ENCODE peak calls at places on chromosome 15, in ten cellular contexts. Y is WTC11; R is fibroblast of the aortic adventitia; W is pancreas; K is psoas muscle; S is fibroblast of lung; V is CD4-positive, alpha-beta memory T cell; L is stimulated activated CD4-positive, alpha-beta T cell treated with anti-CD3 and anti-CD28 coated beads, Interleukin-4, amount 100 ng/mL, for 1 hour; G is AG20443; O is COLO829. Z is an unnamed sample.

GRCh38 chr15:81291916-81292424 is 32.0 kb downstream of the STARD5 start:
- DNase-seq in Y (no peak), R (no peak), W (no peak), K (no peak), S (no peak), V (no peak), L (no peak), G (no peak), O (no peak), Z (no peak)

GRCh38 chr15:71093089-71094024 is 21.9 kb upstream of the THSD4 start:
- DNase-seq in Y (no peak), R (peak; percentile 53), W (no peak), K (no peak), S (peak; percentile 92), V (no peak), L (no peak), G (peak; percentile 88), O (no peak), Z (peak; percentile 92)

GRCh38 chr15:38668433-38669159 is 104.0 kb upstream of the RASGRP1 start:
- DNase-seq in Y (no peak), R (no peak), W (no peak), K (no peak), S (no peak), V (no peak), L (no peak), G (no peak), O (no peak), Z (no peak)

GRCh38 chr15:37053070-37053653 is 47.2 kb downstream of the MEIS2 start:
- DNase-seq in Y (no peak), R (peak; percentile 44), W (no peak), K (no peak), S (peak; percentile 93), V (no peak), L (no peak), G (no peak), O (no peak), Z (no peak)

GRCh38 chr15:40564591-40565332 is at the start of gene CCDC32:
- DNase-seq in Y (peak; percentile 97), R (peak; percentile 97), W (peak; percentile 99), K (peak; percentile 96), S (peak; percentile 99), V (peak; percentile 95), L (peak; percentile 93), G (peak; percentile 99), O (peak; percentile 96), Z (peak; percentile 100)

GRCh38 chr15:81758789-81759188 is 287.0 kb downstream of the MEX3B start:
- DNase-seq in Y (no peak), R (no peak), W (no peak), K (no peak), S (no peak), V (no peak), L (no peak), G (no peak), O (no peak), Z (no peak)

GRCh38 chr15:31472636-31473383 is 146.2 kb downstream of the KLF13 start:
- DNase-seq in Y (no peak), R (peak; percentile 56), W (no peak), K (no peak), S (peak; percentile 43), V (peak; percentile 56), L (peak; percentile 47), G (peak; percentile 74), O (no peak), Z (peak; percentile 52)

GRCh38 chr15:74265046-74265639 is 29.0 kb downstream of the CCDC33 start:
- DNase-seq in Y (peak; percentile 86), R (peak; percentile 54), W (no peak), K (peak; percentile 25), S (peak; percentile 30), V (no peak), L (no peak), G (peak; percentile 57), O (no peak), Z (no peak)

GRCh38 chr15:98596131-98596530 is 52.2 kb upstream of the IGF1R start:
- DNase-seq in Y (no peak), R (no peak), W (no peak), K (no peak), S (no peak), V (no peak), L (no peak), G (no peak), O (no peak), Z (no peak)

GRCh38 chr15:81069356-81069755 is 64.7 kb upstream of the CFAP161 start:
- DNase-seq in Y (no peak), R (no peak), W (no peak), K (no peak), S (no peak), V (no peak), L (no peak), G (no peak), O (no peak), Z (no peak)

GRCh38 chr15:50128266-50128665 is 9.2 kb upstream of the ATP8B4 start:
- DNase-seq in Y (peak; percentile 14), R (no peak), W (peak; percentile 55), K (peak; percentile 47), S (no peak), V (no peak), L (no peak), G (no peak), O (no peak), Z (no peak)

GRCh38 chr15:55744026-55744655 is 1.2 kb upstream of the PRTG start:
- DNase-seq in Y (no peak), R (no peak), W (no peak), K (no peak), S (no peak), V (no peak), L (no peak), G (no peak), O (no peak), Z (no peak)

GRCh38 chr15:99466701-99467337 is 99.0 kb upstream of the MEF2A start:
- DNase-seq in Y (no peak), R (no peak), W (no peak), K (no peak), S (peak; percentile 70), V (no peak), L (no peak), G (no peak), O (no peak), Z (no peak)

GRCh38 chr15:48418343-48418742 is 87.1 kb downstream of the DUT start:
- DNase-seq in Y (no peak), R (no peak), W (no peak), K (no peak), S (no peak), V (no peak), L (no peak), G (no peak), O (no peak), Z (no peak)

GRCh38 chr15:73800662-73801345 is 47.7 kb upstream of the INSYN1 start:
- DNase-seq in Y (no peak), R (peak; percentile 95), W (no peak), K (peak; percentile 60), S (peak; percentile 93), V (no peak), L (no peak), G (peak; percentile 87), O (peak; percentile 43), Z (no peak)

GRCh38 chr15:100186366-100186765 is 155.4 kb downstream of the ADAMTS17 start:
- DNase-seq in Y (no peak), R (no peak), W (no peak), K (no peak), S (no peak), V (no peak), L (no peak), G (no peak), O (no peak), Z (no peak)

GRCh38 chr15:80526556-80527340 is 122.6 kb downstream of the ARNT2 start:
- DNase-seq in Y (no peak), R (peak; percentile 92), W (no peak), K (no peak), S (peak; percentile 98), V (no peak), L (no peak), G (peak; percentile 92), O (no peak), Z (no peak)

GRCh38 chr15:90681480-90681879 is 35.7 kb upstream of the BLM start:
- DNase-seq in Y (no peak), R (peak; percentile 93), W (peak; percentile 26), K (peak; percentile 38), S (peak; percentile 97), V (no peak), L (no peak), G (peak; percentile 70), O (no peak), Z (no peak)

GRCh38 chr15:92682772-92683510 is 27.4 kb upstream of the FAM174B start:
- DNase-seq in Y (no peak), R (peak; percentile 36), W (no peak), K (no peak), S (no peak), V (no peak), L (no peak), G (peak; percentile 52), O (no peak), Z (no peak)

Z was measured in RWPE2.